ENCODE peak calls at places on chromosome 12, in ten cellular contexts. V is activated T-helper 1 cell treated with anti-CD3 and anti-CD28 coated beads, Interleukin-2, amount 50 U/mL, for 16 hours; L is stimulated activated naive CD4-positive, alpha-beta T cell; I is WTC11; X is bronchial epithelial cell; K is fibroblast of the aortic adventitia; J is endothelial cell; H is activated CD8-positive, alpha-beta memory T cell treated with anti-CD3 and anti-CD28 coated beads, Interleukin-2, amount 50 U/mL, for 48 hours; C is naive thymus-derived CD4-positive, alpha-beta T cell; P is GM10248. W is an unnamed sample.

GRCh38 chr12:6267007-6267721 is 43.3 kb upstream of the PLEKHG6 start:
- DNase-seq in I (no peak), P (peak), V (peak), J (no peak), C (no peak), L (no peak), X (peak), K (no peak), H (peak), W (peak)

GRCh38 chr12:18430425-18431048 is 169.2 kb downstream of the PIK3C2G start:
- DNase-seq in J (peak), K (peak), X (peak), V (no peak), C (no peak), I (peak), H (no peak), L (no peak), P (peak), W (peak)

GRCh38 chr12:52818376-52818775 is 4.5 kb upstream of the KRT4 start:
- DNase-seq in C (no peak), V (no peak), J (no peak), X (no peak), I (no peak), P (no peak), H (no peak), K (no peak), L (no peak), W (no peak)

GRCh38 chr12:1474059-1474537 is 120.3 kb downstream of the FBXL14 start:
- DNase-seq in C (no peak), L (no peak), V (no peak), P (no peak), I (no peak), X (peak), K (peak), H (no peak), J (no peak), W (no peak)

GRCh38 chr12:69389836-69390235 is 30.3 kb downstream of the YEATS4 start:
- DNase-seq in V (no peak), J (no peak), I (no peak), C (no peak), X (no peak), H (no peak), K (peak), P (no peak), L (no peak), W (no peak)

GRCh38 chr12:121975029-121975428 is 46.7 kb upstream of the BCL7A start:
- DNase-seq in P (peak), I (no peak), L (no peak), H (no peak), J (no peak), X (no peak), C (no peak), V (no peak), K (no peak), W (no peak)

GRCh38 chr12:92784356-92784755 is 81.6 kb downstream of the PLEKHG7 start:
- DNase-seq in J (no peak), V (no peak), H (no peak), C (no peak), K (peak), I (no peak), X (peak), P (no peak), L (no peak), W (no peak)

GRCh38 chr12:109625131-109625559 is 51.6 kb downstream of the MVK start:
- DNase-seq in K (peak), P (no peak), H (no peak), V (no peak), J (no peak), L (no peak), C (no peak), X (peak), I (no peak), W (no peak)

GRCh38 chr12:40198601-40199000 is 26.2 kb upstream of the LRRK2 start:
- DNase-seq in V (no peak), C (no peak), P (no peak), J (no peak), H (no peak), X (no peak), L (no peak), I (no peak), K (no peak), W (no peak)

GRCh38 chr12:69966409-69966808 is 141.4 kb downstream of the MYRFL start:
- DNase-seq in H (no peak), K (peak), C (no peak), L (no peak), J (peak), X (peak), I (no peak), P (no peak), V (no peak), W (no peak)

GRCh38 chr12:72995616-72996015 is 723.4 kb downstream of the TRHDE start:
- DNase-seq in X (no peak), I (no peak), L (no peak), K (no peak), V (no peak), C (no peak), H (no peak), P (no peak), J (no peak), W (no peak)

GRCh38 chr12:130617219-130617618 is 98.9 kb downstream of the RIMBP2 start:
- DNase-seq in C (no peak), J (no peak), X (peak), I (no peak), L (no peak), H (no peak), P (no peak), V (no peak), K (no peak), W (no peak)

GRCh38 chr12:54033980-54034783 is 1.3 kb downstream of the HOXC5 start:
- DNase-seq in P (no peak), H (no peak), J (no peak), K (no peak), C (no peak), X (no peak), I (no peak), V (no peak), L (no peak), W (no peak)

GRCh38 chr12:68080577-68080976 is 79.0 kb downstream of the IFNG start:
- DNase-seq in P (no peak), X (no peak), J (no peak), K (no peak), H (no peak), I (no peak), V (no peak), L (no peak), C (no peak), W (no peak)

GRCh38 chr12:45192041-45192695 is 23.7 kb upstream of the ANO6 start:
- DNase-seq in K (peak), V (no peak), H (no peak), I (no peak), P (peak), X (peak), J (no peak), C (no peak), L (no peak), W (no peak)

GRCh38 chr12:31896514-31897039 is 62.6 kb upstream of the RESF1 start:
- DNase-seq in K (peak), J (no peak), I (no peak), C (peak), L (peak), P (peak), X (peak), V (peak), H (peak), W (peak)

GRCh38 chr12:52903855-52904508 is 894 bp downstream of the KRT8 start:
- DNase-seq in I (peak), P (peak), L (no peak), V (peak), K (no peak), J (peak), X (no peak), C (no peak), H (peak), W (no peak)

GRCh38 chr12:108939594-108939993 is 59.7 kb downstream of the DAO start:
- DNase-seq in L (no peak), X (peak), P (no peak), J (no peak), H (no peak), V (no peak), I (no peak), K (peak), C (no peak), W (peak)

W was measured in OCI-LY7.